ENCODE peak calls at places on chromosomes 3 and 15, in four cellular contexts. O is WTC11, J is K562, D is A549. E is an unnamed sample.

GRCh38 chr3:74839591-74839990 is 225.1 kb upstream of the CNTN3 start:
- DNase-seq in D (no peak), J (no peak), O (no peak), E (no peak)

GRCh38 chr15:77144028-77144427 is 73.1 kb upstream of the TSPAN3 start:
- DNase-seq in O (no peak), J (no peak), D (no peak), E (no peak)

GRCh38 chr15:72184165-72184811 is 13.3 kb downstream of the GRAMD2A start:
- DNase-seq in D (peak), J (no peak), O (peak), E (peak)

GRCh38 chr3:113590983-113591382 is 58.6 kb downstream of the SIDT1 start:
- DNase-seq in D (no peak), J (no peak), O (no peak), E (no peak)

GRCh38 chr15:43776101-43776717 is 557 bp downstream of the ELL3 start:
- DNase-seq in O (peak), J (no peak), D (no peak), E (no peak)

GRCh38 chr3:126205717-126206655 is 25.6 kb upstream of the ALDH1L1 start:
- DNase-seq in D (no peak), O (no peak), J (no peak), E (no peak)

GRCh38 chr15:73330206-73331051 is 38.3 kb downstream of the HCN4 start:
- DNase-seq in J (no peak), D (no peak), O (peak), E (no peak)

GRCh38 chr15:75024102-75024636 is 779 bp downstream of the PPCDC start:
- DNase-seq in J (no peak), D (peak), O (no peak), E (no peak)

GRCh38 chr3:166291510-166291909 is 454.3 kb upstream of the BCHE start:
- DNase-seq in O (peak), D (no peak), J (no peak), E (no peak)

GRCh38 chr3:5057857-5058324 is 64.2 kb upstream of the ARL8B start:
- DNase-seq in J (peak), O (peak), D (peak), E (peak)

GRCh38 chr3:186700267-186700666 is 16.9 kb upstream of the KNG1 start:
- DNase-seq in J (peak), D (no peak), O (no peak), E (no peak)

GRCh38 chr3:181726351-181727121 is 14.8 kb downstream of the SOX2 start:
- DNase-seq in J (no peak), O (peak), D (peak), E (no peak)

GRCh38 chr3:112640333-112640863 is 545 bp downstream of the CCDC80 start:
- DNase-seq in D (peak), O (no peak), J (no peak), E (no peak)

GRCh38 chr15:45120081-45120972 is 6.2 kb downstream of the DUOXA2 start:
- DNase-seq in D (no peak), J (no peak), O (no peak), E (no peak)

GRCh38 chr15:45546789-45547188 is 24.2 kb upstream of the SLC30A4 start:
- DNase-seq in D (no peak), J (no peak), O (no peak), E (peak)

GRCh38 chr3:13019243-13019701 is 54.0 kb downstream of the IQSEC1 start:
- DNase-seq in J (peak), O (peak), D (no peak), E (no peak)

GRCh38 chr3:113571360-113571759 is 39.0 kb downstream of the SIDT1 start:
- DNase-seq in O (no peak), D (no peak), J (no peak), E (no peak)

GRCh38 chr3:39750677-39751076 is 58.7 kb upstream of the MYRIP start:
- DNase-seq in D (no peak), O (no peak), J (no peak), E (no peak)

GRCh38 chr3:140859592-140860336 is 81.9 kb upstream of the SLC25A36 start:
- DNase-seq in J (no peak), O (no peak), D (no peak), E (no peak)

GRCh38 chr15:92880796-92881569 is 19.1 kb upstream of the CHD2 start:
- DNase-seq in O (no peak), J (no peak), D (no peak), E (no peak)

GRCh38 chr3:123352134-123352554 is 96.7 kb downstream of the ADCY5 start:
- DNase-seq in O (no peak), D (no peak), J (no peak), E (no peak)

GRCh38 chr3:184227481-184227935 is 1.9 kb upstream of the VWA5B2 start:
- DNase-seq in J (peak), O (peak), D (peak), E (peak)

GRCh38 chr3:63964287-63965073 is 52.3 kb upstream of the SCAANT1 start:
- DNase-seq in O (no peak), D (no peak), J (no peak), E (no peak)

GRCh38 chr3:37751967-37752660 is 109.6 kb upstream of the CTDSPL start:
- DNase-seq in O (no peak), J (no peak), D (no peak), E (no peak)

GRCh38 chr3:23611737-23612295 is 193.9 kb upstream of the UBE2E1 start:
- DNase-seq in D (no peak), O (no peak), J (no peak), E (no peak)

GRCh38 chr3:23608650-23609049 is 197.1 kb upstream of the UBE2E1 start:
- DNase-seq in D (no peak), O (no peak), J (no peak), E (no peak)

GRCh38 chr3:23607184-23607847 is 198.4 kb upstream of the UBE2E1 start:
- DNase-seq in D (no peak), J (no peak), O (no peak), E (no peak)

GRCh38 chr3:23615068-23615467 is 190.7 kb upstream of the UBE2E1 start:
- DNase-seq in J (no peak), O (no peak), D (peak), E (no peak)

DNA sequence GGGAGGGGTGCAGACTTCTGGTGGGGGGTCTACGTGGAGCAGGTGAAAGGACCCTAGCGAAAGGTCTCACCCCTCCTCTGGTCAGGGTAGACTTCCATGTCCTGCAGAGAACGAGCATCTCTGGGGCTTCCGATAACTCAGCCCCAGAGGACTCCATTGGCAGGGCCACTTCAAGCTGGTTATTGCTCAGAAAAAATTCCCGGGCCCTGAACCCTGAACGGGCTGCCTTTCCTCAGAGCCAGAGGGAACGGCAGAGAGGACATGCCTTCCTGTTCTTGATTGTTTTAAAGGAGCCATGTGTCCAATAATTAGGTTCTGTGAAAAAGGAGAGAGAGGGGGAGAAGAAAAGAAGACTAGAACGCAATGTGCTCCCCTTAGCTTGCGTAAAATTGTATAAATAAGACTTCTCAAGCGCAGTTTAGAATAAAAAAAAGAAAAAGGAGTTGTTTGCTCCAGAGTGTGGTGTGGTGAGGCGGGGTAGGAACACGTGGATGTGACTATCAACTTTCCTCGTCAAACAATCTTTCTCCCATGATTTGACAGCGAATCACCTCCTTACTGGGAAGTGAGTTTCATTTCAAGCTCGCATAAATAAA is 193.4 kb upstream of the UBE2E1 start:
- DNase-seq in D (peak), O (no peak), J (no peak), E (no peak)
- TF ChIP-seq HMGXB4 in D (no peak), O (no peak), J (no peak), E (no peak)

GRCh38 chr15:49621327-49622210 is 721 bp downstream of the DTWD1 start:
- DNase-seq in O (no peak), J (no peak), D (peak), E (no peak)

GRCh38 chr15:49622561-49622960 is 1.7 kb downstream of the DTWD1 start:
- DNase-seq in O (no peak), D (peak), J (no peak), E (no peak)

GRCh38 chr15:49619226-49619625 is 1.4 kb downstream of the FAM227B start:
- DNase-seq in O (no peak), J (no peak), D (no peak), E (no peak)

GRCh38 chr15:49620658-49621326 is at the start of the genes DTWD1 and FAM227B:
- DNase-seq in D (peak), J (peak), O (peak), E (peak)

GRCh38 chr15:49620174-49620573 is 444 bp downstream of the FAM227B start:
- DNase-seq in D (peak), J (no peak), O (no peak), E (no peak)
- TF ChIP-seq HMGXB4 in D (no peak), J (no peak), O (no peak), E (no peak)

DNA sequence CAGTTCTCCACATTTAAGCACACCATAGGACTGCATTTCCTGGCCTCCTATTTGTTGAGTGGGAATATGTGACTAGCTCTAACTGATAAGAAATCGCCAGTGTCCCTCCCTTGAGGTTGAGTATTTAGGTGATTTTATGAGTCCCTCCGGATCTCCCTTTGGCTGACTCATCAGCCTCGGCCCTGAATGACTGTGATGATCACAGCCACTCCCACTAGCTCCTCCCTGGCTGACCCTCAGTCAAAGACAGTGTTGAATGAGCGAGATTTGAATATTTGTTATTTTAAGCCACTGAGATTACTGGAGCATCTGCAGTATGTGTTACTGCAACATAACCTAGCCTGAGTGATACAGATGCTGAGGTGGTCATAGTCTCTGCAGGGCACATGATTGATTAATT is 515.3 kb downstream of the EPHB1 start:
- DNase-seq in J (no peak), O (no peak), D (no peak), E (no peak)
- TF ChIP-seq HMGXB4 in J (no peak), O (no peak), D (no peak), E (no peak)

DNA sequence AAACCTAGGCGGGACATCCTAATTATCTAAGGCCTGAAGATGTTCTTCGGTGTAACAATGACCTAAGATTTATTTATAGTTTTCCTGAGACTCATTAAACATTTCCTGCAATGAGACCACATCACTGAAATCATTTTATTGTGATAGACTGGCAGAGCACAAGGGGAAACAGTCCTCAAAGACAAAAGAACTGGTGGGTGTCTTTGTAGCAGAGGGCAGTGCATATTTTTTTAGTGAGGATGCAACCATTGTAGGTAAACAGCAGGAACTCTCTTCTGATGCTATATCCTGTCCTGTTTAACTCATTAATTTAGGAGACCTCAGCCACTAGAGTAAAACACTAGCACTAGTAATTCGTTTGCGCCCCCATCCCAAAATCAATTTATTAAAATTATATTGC is 100.0 kb downstream of the MAGI1 start:
- DNase-seq in O (no peak), J (no peak), D (no peak), E (no peak)
- TF ChIP-seq HMGXB4 in O (no peak), J (no peak), D (no peak), E (no peak)

DNA sequence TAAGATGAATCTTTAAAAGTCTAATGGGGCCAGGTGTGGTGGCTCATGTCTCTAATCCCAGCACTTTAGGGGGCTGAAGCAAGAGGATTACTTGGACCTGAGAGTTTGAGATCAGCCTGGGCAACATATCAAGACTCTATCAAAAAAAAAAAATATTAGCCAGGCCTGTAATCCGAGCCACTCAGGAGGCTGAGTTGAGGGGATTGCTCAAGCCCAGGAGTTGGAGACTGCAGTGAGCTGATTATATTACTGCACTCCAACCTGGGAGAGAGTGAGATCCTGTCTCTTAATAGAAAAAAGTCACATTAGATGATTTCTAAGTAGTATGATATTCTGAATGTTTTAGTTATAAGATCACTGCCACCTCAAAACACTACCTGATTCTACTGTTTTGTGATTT is 322.0 kb upstream of the MANF start:
- DNase-seq in J (no peak), O (no peak), D (no peak), E (no peak)
- TF ChIP-seq HMGXB4 in J (no peak), O (no peak), D (no peak), E (no peak)